ENCODE peak calls at places on chromosome 12, in nine cellular contexts. J, B, R, C, F, Z, T, I and V are unnamed samples.

GRCh38 chr12:113449299-113449698 is 22.4 kb downstream of the LHX5 start:
- DNase-seq in J (no peak), B (no peak), R (no peak), C (no peak), F (no peak), Z (no peak), T (no peak), I (no peak), V (no peak)

GRCh38 chr12:46266382-46266791 is 2.5 kb downstream of the SLC38A1 start:
- DNase-seq in J (peak), B (peak), R (peak), C (no peak), F (peak), Z (peak), T (no peak), I (peak), V (peak)

GRCh38 chr12:86723326-86723725 is 467.1 kb upstream of the MGAT4C start:
- DNase-seq in J (peak), B (no peak), R (no peak), C (no peak), F (no peak), Z (no peak), T (no peak), I (no peak), V (peak)

GRCh38 chr12:123907726-123908476 is 64.7 kb downstream of the CCDC92 start:
- DNase-seq in J (peak), B (no peak), R (peak), C (no peak), F (no peak), Z (no peak), T (no peak), I (no peak), V (peak)

GRCh38 chr12:54193437-54193836 is 4.7 kb upstream of the SMUG1 start:
- DNase-seq in J (no peak), B (no peak), R (no peak), C (no peak), F (no peak), Z (no peak), T (no peak), I (no peak), V (no peak)

GRCh38 chr12:45234134-45234865 is 18.4 kb downstream of the ANO6 start:
- DNase-seq in J (peak), B (peak), R (peak), C (peak), F (peak), Z (peak), T (no peak), I (peak), V (peak)

GRCh38 chr12:72828662-72829324 is 556.6 kb downstream of the TRHDE start:
- DNase-seq in J (no peak), B (no peak), R (no peak), C (no peak), F (no peak), Z (no peak), T (no peak), I (no peak), V (no peak)

GRCh38 chr12:77734489-77734888 is 96.2 kb upstream of the NAV3 start:
- DNase-seq in J (peak), B (no peak), R (peak), C (no peak), F (no peak), Z (peak), T (no peak), I (peak), V (peak)

GRCh38 chr12:118377005-118377890 is 893 bp downstream of the SUDS3 start:
- DNase-seq in J (no peak), B (no peak), R (no peak), C (no peak), F (peak), Z (no peak), T (no peak), I (no peak), V (no peak)

GRCh38 chr12:116933101-116933500 is 22.4 kb downstream of the FBXW8 start:
- DNase-seq in J (peak), B (no peak), R (no peak), C (no peak), F (no peak), Z (no peak), T (no peak), I (no peak), V (no peak)

GRCh38 chr12:103012884-103013283 is 55.4 kb downstream of the ASCL1 start:
- DNase-seq in J (no peak), B (no peak), R (no peak), C (no peak), F (no peak), Z (no peak), T (no peak), I (no peak), V (no peak)

GRCh38 chr12:117441751-117442150 is 80.3 kb upstream of the NOS1 start:
- DNase-seq in J (no peak), B (peak), R (no peak), C (peak), F (peak), Z (no peak), T (peak), I (peak), V (no peak)

GRCh38 chr12:109932878-109933503 is 32.9 kb downstream of the TCHP start:
- DNase-seq in J (peak), B (no peak), R (no peak), C (no peak), F (no peak), Z (no peak), T (no peak), I (no peak), V (no peak)

GRCh38 chr12:92290881-92291280 is 145.2 kb upstream of the BTG1 start:
- DNase-seq in J (no peak), B (no peak), R (peak), C (no peak), F (no peak), Z (no peak), T (no peak), I (peak), V (no peak)

GRCh38 chr12:14249368-14249767 is 116.1 kb upstream of the ATF7IP start:
- DNase-seq in J (no peak), B (no peak), R (no peak), C (no peak), F (peak), Z (no peak), T (no peak), I (no peak), V (no peak)

GRCh38 chr12:49536526-49537195 is 2.2 kb upstream of the KCNH3 start:
- DNase-seq in J (no peak), B (no peak), R (no peak), C (no peak), F (no peak), Z (no peak), T (no peak), I (no peak), V (no peak)

GRCh38 chr12:50508420-50508819 is 3.6 kb downstream of the DIP2B start:
- DNase-seq in J (no peak), B (no peak), R (peak), C (no peak), F (no peak), Z (no peak), T (no peak), I (no peak), V (no peak)

GRCh38 chr12:107304588-107305532 is 211.5 kb upstream of the CRY1 start:
- DNase-seq in J (no peak), B (no peak), R (no peak), C (no peak), F (peak), Z (no peak), T (no peak), I (peak), V (peak)

GRCh38 chr12:44780221-44780770 is 95.8 kb downstream of the NELL2 start:
- DNase-seq in J (no peak), B (no peak), R (no peak), C (no peak), F (no peak), Z (no peak), T (no peak), I (no peak), V (no peak)

GRCh38 chr12:120286768-120287490 is 4.8 kb downstream of the RNU4-2 start:
- DNase-seq in J (no peak), B (no peak), R (no peak), C (no peak), F (peak), Z (no peak), T (no peak), I (no peak), V (no peak)

GRCh38 chr12:120292411-120292660 is 633 bp upstream of the RNU4-2 start:
- DNase-seq in J (no peak), B (no peak), R (no peak), C (no peak), F (no peak), Z (no peak), T (no peak), I (no peak), V (no peak)

GRCh38 chr12:120287491-120287890 is 4.2 kb downstream of the RNU4-2 start:
- DNase-seq in J (no peak), B (no peak), R (no peak), C (no peak), F (no peak), Z (no peak), T (peak), I (no peak), V (no peak)

GRCh38 chr12:120292661-120293531 is at the start of gene RNU4-1:
- DNase-seq in J (peak), B (peak), R (peak), C (peak), F (peak), Z (peak), T (peak), I (peak), V (peak)

DNA sequence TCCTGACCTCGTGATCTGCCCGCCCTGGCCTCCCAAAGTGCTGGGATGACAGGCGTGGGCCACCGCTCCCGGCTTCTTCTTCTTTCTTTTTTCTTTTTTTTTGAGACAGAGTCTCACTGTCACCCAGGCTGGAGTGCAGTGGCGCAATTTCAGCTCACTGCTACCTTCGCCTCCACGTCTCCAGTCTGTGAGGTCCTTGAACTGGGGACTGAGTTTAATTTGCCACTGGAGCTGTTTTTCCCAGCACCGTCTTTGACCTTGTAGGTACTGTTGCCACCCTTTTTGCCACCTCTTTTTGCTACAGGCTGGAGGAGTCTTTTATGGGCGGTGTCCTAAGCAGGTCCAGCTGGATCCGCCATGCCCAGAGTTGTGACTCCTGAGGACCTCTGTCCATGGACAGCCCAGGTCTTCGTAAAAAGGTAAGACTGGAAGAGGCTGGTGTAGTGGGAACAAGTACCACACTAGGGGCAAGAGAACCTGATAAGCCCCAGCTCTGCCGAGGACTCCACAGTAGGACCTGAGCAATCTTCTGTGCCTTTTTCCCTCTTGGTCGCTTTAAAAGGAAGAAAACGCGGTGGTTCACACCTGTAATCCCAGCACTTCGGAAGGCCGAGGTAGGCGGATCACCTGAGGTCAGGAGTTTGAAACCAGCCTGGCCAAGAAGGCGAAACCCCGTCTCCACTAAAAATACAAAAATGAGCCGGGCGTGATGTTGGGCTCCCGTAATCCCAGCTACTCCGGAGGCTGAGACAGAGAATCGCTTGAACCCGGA is 976 bp downstream of the RNU4-2 start:
- DNase-seq in J (peak), B (peak), R (peak), C (peak), F (no peak), Z (no peak), T (peak), I (no peak), V (no peak)
- H3K4me3 ChIP-seq in J (peak), B (peak), R (peak), C (no peak), F (peak), Z (peak), T (peak), I (peak), V (peak)

DNA sequence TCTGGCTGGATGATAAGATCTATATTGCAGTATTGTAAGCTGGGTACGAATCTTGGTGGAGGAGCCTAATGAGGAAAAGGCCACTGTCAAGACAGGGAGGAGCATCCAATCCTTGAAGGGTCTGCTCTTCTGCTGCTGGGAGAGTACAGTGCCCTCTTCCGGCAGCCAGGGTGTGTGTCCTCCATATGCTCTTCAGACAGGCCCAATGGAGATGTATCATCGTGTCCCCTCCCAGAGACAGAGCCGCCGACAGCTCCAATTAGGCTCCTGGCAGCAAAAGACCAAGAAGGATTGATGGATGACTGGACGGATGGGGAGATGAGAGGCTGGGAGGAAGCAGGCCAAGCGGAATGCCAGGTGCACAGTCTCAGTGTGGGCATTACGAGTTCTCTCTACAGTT is 51.6 kb upstream of the PIWIL1 start:
- DNase-seq in J (no peak), B (no peak), R (no peak), C (no peak), F (no peak), Z (no peak), T (no peak), I (no peak), V (no peak)
- TF ChIP-seq CTCF in J (no peak), B (no peak), R (no peak), C (no peak), F (no peak), Z (no peak), T (no peak), I (no peak), V (no peak)

GRCh38 chr12:65823481-65824313 is 586 bp upstream of the HMGA2 start:
- DNase-seq in J (peak), B (peak), R (peak), C (peak), F (peak), Z (peak), T (no peak), I (no peak), V (peak)
- H3K4me3 ChIP-seq in J (peak), B (peak), R (peak), C (peak), F (peak), Z (peak), T (peak), I (peak), V (peak)

GRCh38 chr12:63319936-63320633 is 169.1 kb upstream of the AVPR1A start:
- DNase-seq in J (no peak), B (no peak), R (no peak), C (no peak), F (peak), Z (no peak), T (no peak), I (peak), V (peak)
- TF ChIP-seq CTCF in J (no peak), B (no peak), R (no peak), C (no peak), F (no peak), Z (no peak), T (no peak), I (no peak), V (no peak)